ENCODE peak calls at places on chromosomes 11 and 22, in four cellular contexts. R is HepG2, E is HCT116, X is K562. G is an unnamed sample.
A peak's percentile ranks its signal among the peaks of the same experiment; 100 is the strongest.

GRCh38 chr11:4636962-4637661 is at the start of gene OR51D1:
- DNase-seq in E (peak; percentile 43), X (peak; percentile 82), R (peak; percentile 41), G (peak; percentile 75)

GRCh38 chr11:59112494-59112893 is 5.5 kb downstream of the FAM111B start:
- DNase-seq in R (no peak), X (no peak), E (no peak), G (no peak)

GRCh38 chr11:70872950-70873735 is 379.2 kb downstream of the SHANK2 start:
- DNase-seq in E (no peak), X (no peak), R (no peak), G (no peak)

GRCh38 chr11:13368041-13368446 is 90.5 kb downstream of the BMAL1 start:
- DNase-seq in R (peak; percentile 9), E (no peak), X (no peak), G (no peak)

GRCh38 chr11:130740819-130741218 is 175.5 kb downstream of the SNX19 start:
- DNase-seq in E (no peak), R (no peak), X (no peak), G (no peak)

GRCh38 chr22:36182871-36183270 is 18.7 kb downstream of the APOL4 start:
- DNase-seq in R (no peak), E (no peak), X (no peak), G (no peak)

GRCh38 chr22:44845796-44846720 is 93.7 kb downstream of the ARHGAP8 start:
- DNase-seq in E (no peak), R (no peak), X (no peak), G (no peak)

GRCh38 chr11:69510471-69511357 is 29.3 kb downstream of the LINC01488 start:
- DNase-seq in X (no peak), R (no peak), E (no peak), G (no peak)

GRCh38 chr11:26227311-26227710 is 104.6 kb upstream of the ANO3 start:
- DNase-seq in R (peak; percentile 4), E (no peak), X (no peak), G (peak; percentile 65)

GRCh38 chr11:121157756-121158155 is 56.7 kb downstream of the TECTA start:
- DNase-seq in X (no peak), R (no peak), E (no peak), G (no peak)

GRCh38 chr11:112963368-112963955 is 2.2 kb downstream of the NCAM1 start:
- DNase-seq in E (no peak), R (no peak), X (no peak), G (no peak)

GRCh38 chr11:75476716-75477613 is 44.0 kb upstream of the KLHL35 start:
- DNase-seq in R (no peak), E (no peak), X (peak; percentile 29), G (no peak)

GRCh38 chr11:94543695-94544581 is at the start of gene FUT4:
- DNase-seq in X (peak; percentile 84), E (peak; percentile 82), R (peak; percentile 24), G (no peak)

GRCh38 chr22:37212174-37212906 is at the start of gene SSTR3:
- DNase-seq in E (no peak), R (no peak), X (no peak), G (no peak)

GRCh38 chr22:43953988-43954771 is 1.1 kb upstream of the SAMM50 start:
- DNase-seq in R (no peak), E (no peak), X (no peak), G (no peak)

GRCh38 chr22:26576026-26576680 is 13.8 kb downstream of the TPST2 start:
- DNase-seq in E (no peak), X (no peak), R (no peak), G (no peak)

GRCh38 chr11:72587696-72588095 is 86.5 kb downstream of the PDE2A start:
- DNase-seq in X (no peak), E (no peak), R (no peak), G (no peak)

GRCh38 chr11:64718084-64718779 is 4.8 kb downstream of the NRXN2 start:
- DNase-seq in X (no peak), E (no peak), R (no peak), G (no peak)

GRCh38 chr22:18152519-18152918 is 2.5 kb downstream of the USP18 start:
- DNase-seq in R (no peak), X (no peak), E (no peak), G (no peak)

GRCh38 chr11:7467652-7468051 is 17.7 kb upstream of the OLFML1 start:
- DNase-seq in R (no peak), E (no peak), X (no peak), G (no peak)

GRCh38 chr11:130214861-130215530 is 55.4 kb downstream of the ST14 start:
- DNase-seq in R (no peak), X (no peak), E (no peak), G (no peak)

GRCh38 chr22:36608987-36609386 is 80.0 kb upstream of the EIF3D start:
- DNase-seq in X (no peak), E (no peak), R (no peak), G (no peak)

GRCh38 chr22:41619979-41620645 is 731 bp downstream of the DESI1 start:
- DNase-seq in X (peak; percentile 23), E (no peak), R (peak; percentile 49), G (no peak)

GRCh38 chr11:78869293-78869692 is 294.6 kb upstream of the NARS2 start:
- DNase-seq in X (no peak), E (no peak), R (no peak), G (no peak)

GRCh38 chr11:35012467-35013191 is 96.2 kb downstream of the PDHX start:
- DNase-seq in R (no peak), E (no peak), X (no peak), G (no peak)

GRCh38 chr22:33538277-33538885 is 381.9 kb downstream of the LARGE1 start:
- DNase-seq in E (no peak), X (no peak), R (no peak), G (no peak)

GRCh38 chr22:33539202-33539901 is 380.9 kb downstream of the LARGE1 start:
- DNase-seq in X (no peak), R (peak; percentile 10), E (no peak), G (no peak)

GRCh38 chr22:33542722-33543121 is 377.6 kb downstream of the LARGE1 start:
- DNase-seq in R (no peak), X (no peak), E (no peak), G (no peak)

GRCh38 chr22:33542153-33542552 is 378.1 kb downstream of the LARGE1 start:
- DNase-seq in R (peak; percentile 35), X (no peak), E (no peak), G (no peak)

GRCh38 chr22:33539902-33540751 is 380.1 kb downstream of the LARGE1 start:
- DNase-seq in X (no peak), E (no peak), R (peak; percentile 100), G (no peak)
- TF ChIP-seq REST in X (no peak), E (no peak), R (peak; percentile 71), G (no peak)

DNA sequence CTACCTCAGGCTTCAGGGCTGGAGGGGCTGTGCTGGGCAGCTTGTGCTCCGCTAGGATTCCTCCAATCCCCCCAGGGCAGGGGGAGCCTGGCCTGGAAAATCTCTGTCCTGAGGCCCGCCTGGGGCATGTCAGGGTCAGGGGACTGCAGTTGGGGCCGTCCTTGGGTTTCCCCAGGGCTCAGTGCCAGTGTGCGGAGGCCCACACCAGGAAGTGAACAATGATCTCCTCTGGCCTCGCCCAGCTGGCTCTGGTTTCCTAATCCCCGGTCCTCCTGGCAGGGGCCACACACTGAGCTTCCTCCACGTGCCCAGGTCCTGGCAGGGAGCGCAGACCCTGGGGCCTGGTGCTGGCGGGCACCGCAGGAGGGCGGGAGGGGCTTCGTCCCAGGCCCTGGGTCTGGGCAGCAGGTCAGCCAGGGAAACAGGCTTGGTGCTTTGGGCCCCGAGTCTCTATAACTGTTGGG is 1.4 kb upstream of the MUC2 start:
- DNase-seq in R (peak; percentile 46), E (peak; percentile 4), X (no peak), G (no peak)
- TF ChIP-seq TCF7L2 in R (no peak), E (no peak), X (no peak), G (no peak)

GRCh38 chr11:76769071-76769560 is 14.0 kb upstream of the TSKU start:
- DNase-seq in R (no peak), E (no peak), X (no peak), G (no peak)

GRCh38 chr11:76766521-76766920 is 16.6 kb upstream of the TSKU start:
- DNase-seq in R (no peak), E (no peak), X (no peak), G (no peak)

GRCh38 chr11:76769645-76770586 is 13.2 kb upstream of the TSKU start:
- DNase-seq in R (peak; percentile 81), E (no peak), X (no peak), G (no peak)

GRCh38 chr11:76767659-76768058 is 15.5 kb upstream of the TSKU start:
- DNase-seq in R (no peak), E (no peak), X (no peak), G (no peak)

DNA sequence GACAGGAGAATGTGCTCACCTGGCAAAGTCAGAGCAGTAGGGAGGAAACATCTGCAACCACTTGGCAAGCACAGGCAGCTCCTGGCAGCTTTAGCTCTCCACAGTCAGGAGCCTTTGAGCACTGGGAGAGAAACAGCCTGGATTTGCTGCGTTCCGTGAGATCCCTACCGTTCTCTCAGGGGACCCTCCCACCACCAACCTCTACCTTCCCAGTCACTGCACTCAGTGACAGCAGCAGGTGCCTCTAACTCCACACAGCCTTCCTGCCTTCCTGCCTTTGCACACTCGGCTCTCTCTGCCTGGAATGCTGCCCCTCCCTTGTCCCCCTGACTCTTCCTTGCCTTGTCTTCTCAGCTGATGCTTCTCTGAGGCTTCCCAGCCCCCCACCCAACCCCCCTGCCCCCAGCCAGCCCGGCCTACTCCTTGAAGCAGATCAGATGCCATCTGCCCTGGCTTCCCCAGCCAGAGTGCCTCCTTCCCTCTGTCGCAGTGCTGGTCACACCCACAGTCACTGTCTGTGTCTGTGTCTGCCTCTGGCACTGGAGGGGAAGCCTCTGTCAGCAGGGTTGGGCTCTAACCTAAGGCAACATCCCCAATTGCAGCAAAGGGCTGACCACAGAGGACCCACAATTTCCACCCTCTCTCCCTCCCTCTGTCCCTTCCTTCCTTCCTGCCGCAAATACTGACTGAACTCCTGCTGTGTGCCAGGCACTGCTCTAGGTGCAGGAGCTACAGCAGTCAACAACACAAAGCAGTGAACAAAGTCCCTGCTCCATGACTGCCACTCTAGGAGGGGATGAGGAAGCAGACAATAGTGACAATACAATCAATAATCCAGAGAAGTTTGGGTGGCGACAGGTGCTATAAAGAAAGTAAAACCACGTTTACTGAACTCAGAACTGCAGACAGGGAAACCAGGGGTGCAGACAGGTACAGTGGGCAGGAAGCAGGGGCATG is 14.8 kb upstream of the TSKU start:
- DNase-seq in R (peak; percentile 29), X (no peak), E (no peak), G (no peak)
- H3K4me1 ChIP-seq in R (peaks cover 90% of the 10 kb centered on the region), X (peaks cover 9% of the 10 kb centered on the region), E (peaks cover 39% of the 10 kb centered on the region), G (peaks cover 27% of the 10 kb centered on the region)

DNA sequence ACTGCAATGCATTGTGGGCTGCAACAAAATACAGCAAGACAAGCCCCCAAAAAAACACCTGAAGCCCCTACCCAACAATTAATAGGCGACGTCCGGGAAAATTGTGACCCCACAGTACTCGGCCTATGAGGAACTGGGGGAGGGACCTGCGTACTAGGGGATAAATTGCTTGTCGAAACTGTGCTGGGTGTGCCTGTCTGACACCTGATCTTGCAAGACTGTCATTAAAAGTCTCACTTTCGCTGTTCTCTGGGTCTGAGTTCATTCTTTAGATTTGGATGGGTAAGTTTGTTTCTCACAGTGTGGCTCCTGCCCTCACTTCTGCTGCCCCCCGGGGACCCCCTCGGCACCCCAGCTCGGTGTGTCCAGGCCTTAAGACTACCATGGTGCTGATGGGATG is 15.2 kb downstream of the TANGO2 start:
- DNase-seq in X (no peak), E (no peak), R (no peak), G (no peak)
- TF ChIP-seq REST in X (no peak), E (no peak), R (no peak), G (no peak)

GRCh38 chr11:89220684-89221339 is 43.1 kb downstream of the TYR start:
- DNase-seq in R (no peak), X (no peak), E (no peak), G (no peak)
- TF ChIP-seq TCF7L2 in R (no peak), X (no peak), E (no peak), G (no peak)

GRCh38 chr11:77073328-77074001 is 6.7 kb downstream of the CAPN5 start:
- DNase-seq in X (peak; percentile 41), E (peak; percentile 36), R (peak; percentile 45), G (no peak)
- H3K4me1 ChIP-seq in X (peaks cover 17% of the 10 kb centered on the region), E (peaks cover 32% of the 10 kb centered on the region), R (peaks cover 25% of the 10 kb centered on the region), G (peaks cover 9% of the 10 kb centered on the region)